ENCODE peak calls at places on chromosome 7, in eight cellular contexts. One of them, this sample, is unnamed.

GRCh38 chr7:106653488-106653887 is 7.5 kb downstream of the CCDC71L start:
- DNase-seq in GM12892: no peak
- DNase-seq in activated naive CD4-positive, alpha-beta T cell treated with anti-CD3 and anti-CD28 coated beads, Interleukin-2, amount 10 ng/mL, durations not matched to agents 7 days and 5 days: no peak
- DNase-seq in iris pigment epithelial cell: no peak
- DNase-seq in stimulated activated CD4-positive, alpha-beta T cell treated with anti-CD3 and anti-CD28 coated beads, Interleukin-2, amount 100 ng/mL, for 48 hours: no peak
- DNase-seq in WTC11: no peak
- DNase-seq in glutamatergic neuron: no peak
- DNase-seq in NCI-H2081: no peak
- DNase-seq in this sample: no peak

GRCh38 chr7:50681451-50682045 is 101.1 kb downstream of the GRB10 start:
- DNase-seq in WTC11: no peak
- DNase-seq in stimulated activated CD4-positive, alpha-beta T cell treated with anti-CD3 and anti-CD28 coated beads, Interleukin-2, amount 100 ng/mL, for 48 hours: no peak
- DNase-seq in glutamatergic neuron: no peak
- DNase-seq in activated naive CD4-positive, alpha-beta T cell treated with anti-CD3 and anti-CD28 coated beads, Interleukin-2, amount 10 ng/mL, durations not matched to agents 7 days and 5 days: no peak
- DNase-seq in GM12892: no peak
- DNase-seq in NCI-H2081: no peak
- DNase-seq in iris pigment epithelial cell: no peak
- DNase-seq in this sample: no peak

GRCh38 chr7:35647171-35647574 is 47.8 kb downstream of the HERPUD2 start:
- DNase-seq in iris pigment epithelial cell: peak; percentile 81
- DNase-seq in WTC11: no peak
- DNase-seq in NCI-H2081: no peak
- DNase-seq in activated naive CD4-positive, alpha-beta T cell treated with anti-CD3 and anti-CD28 coated beads, Interleukin-2, amount 10 ng/mL, durations not matched to agents 7 days and 5 days: no peak
- DNase-seq in glutamatergic neuron: peak; percentile 27
- DNase-seq in stimulated activated CD4-positive, alpha-beta T cell treated with anti-CD3 and anti-CD28 coated beads, Interleukin-2, amount 100 ng/mL, for 48 hours: no peak
- DNase-seq in GM12892: no peak
- DNase-seq in this sample: peak; percentile 8

GRCh38 chr7:120639884-120640283 is 218.1 kb downstream of the TSPAN12 start:
- DNase-seq in glutamatergic neuron: no peak
- DNase-seq in iris pigment epithelial cell: no peak
- DNase-seq in stimulated activated CD4-positive, alpha-beta T cell treated with anti-CD3 and anti-CD28 coated beads, Interleukin-2, amount 100 ng/mL, for 48 hours: no peak
- DNase-seq in NCI-H2081: no peak
- DNase-seq in GM12892: no peak
- DNase-seq in activated naive CD4-positive, alpha-beta T cell treated with anti-CD3 and anti-CD28 coated beads, Interleukin-2, amount 10 ng/mL, durations not matched to agents 7 days and 5 days: no peak
- DNase-seq in WTC11: no peak
- DNase-seq in this sample: no peak

GRCh38 chr7:116738378-116738777 is 66.4 kb downstream of the MET start:
- DNase-seq in activated naive CD4-positive, alpha-beta T cell treated with anti-CD3 and anti-CD28 coated beads, Interleukin-2, amount 10 ng/mL, durations not matched to agents 7 days and 5 days: no peak
- DNase-seq in GM12892: no peak
- DNase-seq in stimulated activated CD4-positive, alpha-beta T cell treated with anti-CD3 and anti-CD28 coated beads, Interleukin-2, amount 100 ng/mL, for 48 hours: no peak
- DNase-seq in WTC11: no peak
- DNase-seq in iris pigment epithelial cell: no peak
- DNase-seq in glutamatergic neuron: no peak
- DNase-seq in NCI-H2081: peak; percentile 35
- DNase-seq in this sample: no peak

GRCh38 chr7:66683770-66684123 is 55.1 kb downstream of the KCTD7 start:
- DNase-seq in stimulated activated CD4-positive, alpha-beta T cell treated with anti-CD3 and anti-CD28 coated beads, Interleukin-2, amount 100 ng/mL, for 48 hours: no peak
- DNase-seq in iris pigment epithelial cell: no peak
- DNase-seq in glutamatergic neuron: no peak
- DNase-seq in GM12892: no peak
- DNase-seq in activated naive CD4-positive, alpha-beta T cell treated with anti-CD3 and anti-CD28 coated beads, Interleukin-2, amount 10 ng/mL, durations not matched to agents 7 days and 5 days: no peak
- DNase-seq in WTC11: no peak
- DNase-seq in NCI-H2081: no peak
- DNase-seq in this sample: no peak

GRCh38 chr7:118689403-118689802 is 464.9 kb downstream of the ANKRD7 start:
- DNase-seq in WTC11: no peak
- DNase-seq in stimulated activated CD4-positive, alpha-beta T cell treated with anti-CD3 and anti-CD28 coated beads, Interleukin-2, amount 100 ng/mL, for 48 hours: no peak
- DNase-seq in iris pigment epithelial cell: no peak
- DNase-seq in glutamatergic neuron: no peak
- DNase-seq in NCI-H2081: no peak
- DNase-seq in GM12892: no peak
- DNase-seq in activated naive CD4-positive, alpha-beta T cell treated with anti-CD3 and anti-CD28 coated beads, Interleukin-2, amount 10 ng/mL, durations not matched to agents 7 days and 5 days: no peak
- DNase-seq in this sample: no peak

GRCh38 chr7:80837345-80837744 is 81.5 kb downstream of the SEMA3C start:
- DNase-seq in iris pigment epithelial cell: no peak
- DNase-seq in NCI-H2081: no peak
- DNase-seq in stimulated activated CD4-positive, alpha-beta T cell treated with anti-CD3 and anti-CD28 coated beads, Interleukin-2, amount 100 ng/mL, for 48 hours: no peak
- DNase-seq in activated naive CD4-positive, alpha-beta T cell treated with anti-CD3 and anti-CD28 coated beads, Interleukin-2, amount 10 ng/mL, durations not matched to agents 7 days and 5 days: no peak
- DNase-seq in GM12892: no peak
- DNase-seq in glutamatergic neuron: no peak
- DNase-seq in WTC11: no peak
- DNase-seq in this sample: no peak

GRCh38 chr7:147509859-147510542 is 1080.6 kb upstream of the C7orf33 start:
- DNase-seq in NCI-H2081: no peak
- DNase-seq in iris pigment epithelial cell: peak; percentile 12
- DNase-seq in glutamatergic neuron: no peak
- DNase-seq in WTC11: no peak
- DNase-seq in stimulated activated CD4-positive, alpha-beta T cell treated with anti-CD3 and anti-CD28 coated beads, Interleukin-2, amount 100 ng/mL, for 48 hours: no peak
- DNase-seq in GM12892: no peak
- DNase-seq in activated naive CD4-positive, alpha-beta T cell treated with anti-CD3 and anti-CD28 coated beads, Interleukin-2, amount 10 ng/mL, durations not matched to agents 7 days and 5 days: no peak
- DNase-seq in this sample: no peak

GRCh38 chr7:135189961-135190360 is 19.5 kb upstream of the CYREN start:
- DNase-seq in activated naive CD4-positive, alpha-beta T cell treated with anti-CD3 and anti-CD28 coated beads, Interleukin-2, amount 10 ng/mL, durations not matched to agents 7 days and 5 days: peak; percentile 10
- DNase-seq in WTC11: no peak
- DNase-seq in NCI-H2081: no peak
- DNase-seq in iris pigment epithelial cell: peak; percentile 63
- DNase-seq in glutamatergic neuron: no peak
- DNase-seq in stimulated activated CD4-positive, alpha-beta T cell treated with anti-CD3 and anti-CD28 coated beads, Interleukin-2, amount 100 ng/mL, for 48 hours: no peak
- DNase-seq in GM12892: no peak
- DNase-seq in this sample: no peak

GRCh38 chr7:4739528-4739992 is 35.9 kb upstream of the AP5Z1 start:
- DNase-seq in NCI-H2081: peak; percentile 52
- DNase-seq in glutamatergic neuron: no peak
- DNase-seq in activated naive CD4-positive, alpha-beta T cell treated with anti-CD3 and anti-CD28 coated beads, Interleukin-2, amount 10 ng/mL, durations not matched to agents 7 days and 5 days: peak; percentile 49
- DNase-seq in iris pigment epithelial cell: peak; percentile 74
- DNase-seq in GM12892: no peak
- DNase-seq in stimulated activated CD4-positive, alpha-beta T cell treated with anti-CD3 and anti-CD28 coated beads, Interleukin-2, amount 100 ng/mL, for 48 hours: no peak
- DNase-seq in WTC11: no peak
- DNase-seq in this sample: no peak

GRCh38 chr7:4733936-4734528 is 41.4 kb upstream of the AP5Z1 start:
- DNase-seq in glutamatergic neuron: no peak
- DNase-seq in GM12892: no peak
- DNase-seq in activated naive CD4-positive, alpha-beta T cell treated with anti-CD3 and anti-CD28 coated beads, Interleukin-2, amount 10 ng/mL, durations not matched to agents 7 days and 5 days: peak; percentile 60
- DNase-seq in NCI-H2081: no peak
- DNase-seq in iris pigment epithelial cell: no peak
- DNase-seq in WTC11: no peak
- DNase-seq in stimulated activated CD4-positive, alpha-beta T cell treated with anti-CD3 and anti-CD28 coated beads, Interleukin-2, amount 100 ng/mL, for 48 hours: no peak
- DNase-seq in this sample: no peak

GRCh38 chr7:94514140-94514889 is 4.7 kb downstream of the CASD1 start:
- DNase-seq in GM12892: no peak
- DNase-seq in NCI-H2081: peak; percentile 24
- DNase-seq in stimulated activated CD4-positive, alpha-beta T cell treated with anti-CD3 and anti-CD28 coated beads, Interleukin-2, amount 100 ng/mL, for 48 hours: no peak
- DNase-seq in activated naive CD4-positive, alpha-beta T cell treated with anti-CD3 and anti-CD28 coated beads, Interleukin-2, amount 10 ng/mL, durations not matched to agents 7 days and 5 days: no peak
- DNase-seq in glutamatergic neuron: no peak
- DNase-seq in iris pigment epithelial cell: no peak
- DNase-seq in WTC11: no peak
- DNase-seq in this sample: no peak

GRCh38 chr7:137626469-137627067 is 220.2 kb downstream of the DGKI start:
- DNase-seq in WTC11: peak; percentile 75
- DNase-seq in GM12892: peak; percentile 23
- DNase-seq in stimulated activated CD4-positive, alpha-beta T cell treated with anti-CD3 and anti-CD28 coated beads, Interleukin-2, amount 100 ng/mL, for 48 hours: peak; percentile 25
- DNase-seq in activated naive CD4-positive, alpha-beta T cell treated with anti-CD3 and anti-CD28 coated beads, Interleukin-2, amount 10 ng/mL, durations not matched to agents 7 days and 5 days: peak; percentile 61
- DNase-seq in NCI-H2081: peak; percentile 39
- DNase-seq in iris pigment epithelial cell: peak; percentile 51
- DNase-seq in glutamatergic neuron: peak; percentile 76
- DNase-seq in this sample: peak; percentile 5

GRCh38 chr7:12403287-12404181 is at the start of gene VWDE:
- DNase-seq in activated naive CD4-positive, alpha-beta T cell treated with anti-CD3 and anti-CD28 coated beads, Interleukin-2, amount 10 ng/mL, durations not matched to agents 7 days and 5 days: peak; percentile 74
- DNase-seq in stimulated activated CD4-positive, alpha-beta T cell treated with anti-CD3 and anti-CD28 coated beads, Interleukin-2, amount 100 ng/mL, for 48 hours: peak; percentile 37
- DNase-seq in glutamatergic neuron: peak; percentile 67
- DNase-seq in GM12892: peak; percentile 23
- DNase-seq in WTC11: peak; percentile 79
- DNase-seq in NCI-H2081: peak; percentile 96
- DNase-seq in iris pigment epithelial cell: peak; percentile 36
- DNase-seq in this sample: peak; percentile 45

GRCh38 chr7:1403844-1404404 is 55.3 kb downstream of the MICALL2 start:
- DNase-seq in NCI-H2081: peak; percentile 71
- DNase-seq in WTC11: peak; percentile 38
- DNase-seq in iris pigment epithelial cell: peak; percentile 81
- DNase-seq in stimulated activated CD4-positive, alpha-beta T cell treated with anti-CD3 and anti-CD28 coated beads, Interleukin-2, amount 100 ng/mL, for 48 hours: no peak
- DNase-seq in glutamatergic neuron: peak; percentile 62
- DNase-seq in activated naive CD4-positive, alpha-beta T cell treated with anti-CD3 and anti-CD28 coated beads, Interleukin-2, amount 10 ng/mL, durations not matched to agents 7 days and 5 days: no peak
- DNase-seq in GM12892: no peak
- DNase-seq in this sample: peak; percentile 29

GRCh38 chr7:63900394-63901203 is 98.0 kb upstream of the ZNF722 start:
- DNase-seq in iris pigment epithelial cell: peak; percentile 3
- DNase-seq in GM12892: no peak
- DNase-seq in activated naive CD4-positive, alpha-beta T cell treated with anti-CD3 and anti-CD28 coated beads, Interleukin-2, amount 10 ng/mL, durations not matched to agents 7 days and 5 days: peak; percentile 94
- DNase-seq in WTC11: no peak
- DNase-seq in glutamatergic neuron: no peak
- DNase-seq in stimulated activated CD4-positive, alpha-beta T cell treated with anti-CD3 and anti-CD28 coated beads, Interleukin-2, amount 100 ng/mL, for 48 hours: peak; percentile 80
- DNase-seq in NCI-H2081: peak; percentile 23
- DNase-seq in this sample: peak; percentile 17

GRCh38 chr7:110839866-110840265 is 251.1 kb upstream of the LRRN3 start:
- DNase-seq in stimulated activated CD4-positive, alpha-beta T cell treated with anti-CD3 and anti-CD28 coated beads, Interleukin-2, amount 100 ng/mL, for 48 hours: no peak
- DNase-seq in WTC11: no peak
- DNase-seq in activated naive CD4-positive, alpha-beta T cell treated with anti-CD3 and anti-CD28 coated beads, Interleukin-2, amount 10 ng/mL, durations not matched to agents 7 days and 5 days: no peak
- DNase-seq in glutamatergic neuron: no peak
- DNase-seq in NCI-H2081: peak; percentile 82
- DNase-seq in iris pigment epithelial cell: peak; percentile 29
- DNase-seq in GM12892: no peak
- DNase-seq in this sample: peak; percentile 88

GRCh38 chr7:137120690-137121089 is 222.8 kb downstream of the PTN start:
- DNase-seq in NCI-H2081: no peak
- DNase-seq in stimulated activated CD4-positive, alpha-beta T cell treated with anti-CD3 and anti-CD28 coated beads, Interleukin-2, amount 100 ng/mL, for 48 hours: no peak
- DNase-seq in GM12892: no peak
- DNase-seq in WTC11: no peak
- DNase-seq in glutamatergic neuron: no peak
- DNase-seq in activated naive CD4-positive, alpha-beta T cell treated with anti-CD3 and anti-CD28 coated beads, Interleukin-2, amount 10 ng/mL, durations not matched to agents 7 days and 5 days: no peak
- DNase-seq in iris pigment epithelial cell: no peak
- DNase-seq in this sample: no peak

GRCh38 chr7:83640240-83640639 is 8.7 kb downstream of the SEMA3E start:
- DNase-seq in NCI-H2081: no peak
- DNase-seq in WTC11: no peak
- DNase-seq in GM12892: no peak
- DNase-seq in stimulated activated CD4-positive, alpha-beta T cell treated with anti-CD3 and anti-CD28 coated beads, Interleukin-2, amount 100 ng/mL, for 48 hours: no peak
- DNase-seq in glutamatergic neuron: no peak
- DNase-seq in activated naive CD4-positive, alpha-beta T cell treated with anti-CD3 and anti-CD28 coated beads, Interleukin-2, amount 10 ng/mL, durations not matched to agents 7 days and 5 days: no peak
- DNase-seq in iris pigment epithelial cell: no peak
- DNase-seq in this sample: no peak

GRCh38 chr7:2572101-2572842 is 13.5 kb downstream of the IQCE start:
- DNase-seq in iris pigment epithelial cell: peak; percentile 69
- DNase-seq in glutamatergic neuron: no peak
- DNase-seq in activated naive CD4-positive, alpha-beta T cell treated with anti-CD3 and anti-CD28 coated beads, Interleukin-2, amount 10 ng/mL, durations not matched to agents 7 days and 5 days: no peak
- DNase-seq in NCI-H2081: no peak
- DNase-seq in GM12892: no peak
- DNase-seq in stimulated activated CD4-positive, alpha-beta T cell treated with anti-CD3 and anti-CD28 coated beads, Interleukin-2, amount 100 ng/mL, for 48 hours: no peak
- DNase-seq in WTC11: no peak
- DNase-seq in this sample: no peak

GRCh38 chr7:5526190-5527037 is 102.8 kb upstream of the TNRC18 start:
- DNase-seq in WTC11: peak; percentile 37
- DNase-seq in activated naive CD4-positive, alpha-beta T cell treated with anti-CD3 and anti-CD28 coated beads, Interleukin-2, amount 10 ng/mL, durations not matched to agents 7 days and 5 days: peak; percentile 37
- DNase-seq in glutamatergic neuron: no peak
- DNase-seq in GM12892: no peak
- DNase-seq in stimulated activated CD4-positive, alpha-beta T cell treated with anti-CD3 and anti-CD28 coated beads, Interleukin-2, amount 100 ng/mL, for 48 hours: peak; percentile 43
- DNase-seq in NCI-H2081: no peak
- DNase-seq in iris pigment epithelial cell: peak; percentile 22
- DNase-seq in this sample: no peak

GRCh38 chr7:94182066-94182465 is 177.9 kb upstream of the BET1 start:
- DNase-seq in iris pigment epithelial cell: peak; percentile 96
- DNase-seq in NCI-H2081: no peak
- DNase-seq in GM12892: no peak
- DNase-seq in stimulated activated CD4-positive, alpha-beta T cell treated with anti-CD3 and anti-CD28 coated beads, Interleukin-2, amount 100 ng/mL, for 48 hours: no peak
- DNase-seq in glutamatergic neuron: no peak
- DNase-seq in WTC11: no peak
- DNase-seq in activated naive CD4-positive, alpha-beta T cell treated with anti-CD3 and anti-CD28 coated beads, Interleukin-2, amount 10 ng/mL, durations not matched to agents 7 days and 5 days: no peak
- DNase-seq in this sample: no peak

GRCh38 chr7:34916267-34916666 is 121.0 kb downstream of the DPY19L1 start:
- DNase-seq in WTC11: no peak
- DNase-seq in iris pigment epithelial cell: no peak
- DNase-seq in activated naive CD4-positive, alpha-beta T cell treated with anti-CD3 and anti-CD28 coated beads, Interleukin-2, amount 10 ng/mL, durations not matched to agents 7 days and 5 days: no peak
- DNase-seq in GM12892: no peak
- DNase-seq in glutamatergic neuron: no peak
- DNase-seq in stimulated activated CD4-positive, alpha-beta T cell treated with anti-CD3 and anti-CD28 coated beads, Interleukin-2, amount 100 ng/mL, for 48 hours: no peak
- DNase-seq in NCI-H2081: no peak
- DNase-seq in this sample: no peak

GRCh38 chr7:152341039-152341913 is 94.5 kb downstream of the KMT2C start:
- DNase-seq in NCI-H2081: peak; percentile 59
- DNase-seq in stimulated activated CD4-positive, alpha-beta T cell treated with anti-CD3 and anti-CD28 coated beads, Interleukin-2, amount 100 ng/mL, for 48 hours: no peak
- DNase-seq in activated naive CD4-positive, alpha-beta T cell treated with anti-CD3 and anti-CD28 coated beads, Interleukin-2, amount 10 ng/mL, durations not matched to agents 7 days and 5 days: no peak
- DNase-seq in iris pigment epithelial cell: peak; percentile 77
- DNase-seq in glutamatergic neuron: peak; percentile 28
- DNase-seq in GM12892: no peak
- DNase-seq in WTC11: no peak
- DNase-seq in this sample: peak; percentile 49

GRCh38 chr7:22549051-22549450 is 49.1 kb upstream of the STEAP1B start:
- DNase-seq in stimulated activated CD4-positive, alpha-beta T cell treated with anti-CD3 and anti-CD28 coated beads, Interleukin-2, amount 100 ng/mL, for 48 hours: no peak
- DNase-seq in NCI-H2081: no peak
- DNase-seq in iris pigment epithelial cell: no peak
- DNase-seq in glutamatergic neuron: no peak
- DNase-seq in activated naive CD4-positive, alpha-beta T cell treated with anti-CD3 and anti-CD28 coated beads, Interleukin-2, amount 10 ng/mL, durations not matched to agents 7 days and 5 days: no peak
- DNase-seq in GM12892: no peak
- DNase-seq in WTC11: peak; percentile 41
- DNase-seq in this sample: no peak

GRCh38 chr7:18889436-18889835 is 228.0 kb downstream of the TWIST1 start:
- DNase-seq in WTC11: no peak
- DNase-seq in activated naive CD4-positive, alpha-beta T cell treated with anti-CD3 and anti-CD28 coated beads, Interleukin-2, amount 10 ng/mL, durations not matched to agents 7 days and 5 days: no peak
- DNase-seq in glutamatergic neuron: no peak
- DNase-seq in stimulated activated CD4-positive, alpha-beta T cell treated with anti-CD3 and anti-CD28 coated beads, Interleukin-2, amount 100 ng/mL, for 48 hours: no peak
- DNase-seq in NCI-H2081: peak; percentile 67
- DNase-seq in iris pigment epithelial cell: no peak
- DNase-seq in GM12892: no peak
- DNase-seq in this sample: no peak

GRCh38 chr7:150938566-150938965 is 39.6 kb downstream of the KCNH2 start:
- DNase-seq in iris pigment epithelial cell: no peak
- DNase-seq in activated naive CD4-positive, alpha-beta T cell treated with anti-CD3 and anti-CD28 coated beads, Interleukin-2, amount 10 ng/mL, durations not matched to agents 7 days and 5 days: no peak
- DNase-seq in NCI-H2081: no peak
- DNase-seq in GM12892: no peak
- DNase-seq in WTC11: no peak
- DNase-seq in stimulated activated CD4-positive, alpha-beta T cell treated with anti-CD3 and anti-CD28 coated beads, Interleukin-2, amount 100 ng/mL, for 48 hours: no peak
- DNase-seq in glutamatergic neuron: no peak
- DNase-seq in this sample: no peak

GRCh38 chr7:102253076-102253972 is 33.3 kb upstream of the SH2B2 start:
- DNase-seq in glutamatergic neuron: no peak
- DNase-seq in stimulated activated CD4-positive, alpha-beta T cell treated with anti-CD3 and anti-CD28 coated beads, Interleukin-2, amount 100 ng/mL, for 48 hours: no peak
- DNase-seq in activated naive CD4-positive, alpha-beta T cell treated with anti-CD3 and anti-CD28 coated beads, Interleukin-2, amount 10 ng/mL, durations not matched to agents 7 days and 5 days: no peak
- DNase-seq in WTC11: no peak
- DNase-seq in NCI-H2081: no peak
- DNase-seq in GM12892: no peak
- DNase-seq in iris pigment epithelial cell: no peak
- DNase-seq in this sample: no peak

GRCh38 chr7:43460733-43461348 is 122.1 kb upstream of the STK17A start:
- DNase-seq in NCI-H2081: no peak
- DNase-seq in GM12892: no peak
- DNase-seq in iris pigment epithelial cell: no peak
- DNase-seq in stimulated activated CD4-positive, alpha-beta T cell treated with anti-CD3 and anti-CD28 coated beads, Interleukin-2, amount 100 ng/mL, for 48 hours: no peak
- DNase-seq in WTC11: no peak
- DNase-seq in glutamatergic neuron: no peak
- DNase-seq in activated naive CD4-positive, alpha-beta T cell treated with anti-CD3 and anti-CD28 coated beads, Interleukin-2, amount 10 ng/mL, durations not matched to agents 7 days and 5 days: no peak
- DNase-seq in this sample: no peak

GRCh38 chr7:5636446-5636835 is 145.0 kb downstream of the RNF216 start:
- DNase-seq in activated naive CD4-positive, alpha-beta T cell treated with anti-CD3 and anti-CD28 coated beads, Interleukin-2, amount 10 ng/mL, durations not matched to agents 7 days and 5 days: no peak
- DNase-seq in stimulated activated CD4-positive, alpha-beta T cell treated with anti-CD3 and anti-CD28 coated beads, Interleukin-2, amount 100 ng/mL, for 48 hours: no peak
- DNase-seq in iris pigment epithelial cell: no peak
- DNase-seq in glutamatergic neuron: no peak
- DNase-seq in WTC11: no peak
- DNase-seq in NCI-H2081: peak; percentile 41
- DNase-seq in GM12892: no peak
- DNase-seq in this sample: no peak

GRCh38 chr7:17298840-17299476 is 506 bp downstream of the AHR start:
- DNase-seq in activated naive CD4-positive, alpha-beta T cell treated with anti-CD3 and anti-CD28 coated beads, Interleukin-2, amount 10 ng/mL, durations not matched to agents 7 days and 5 days: peak; percentile 72
- DNase-seq in GM12892: peak; percentile 9
- DNase-seq in stimulated activated CD4-positive, alpha-beta T cell treated with anti-CD3 and anti-CD28 coated beads, Interleukin-2, amount 100 ng/mL, for 48 hours: peak; percentile 38
- DNase-seq in glutamatergic neuron: peak; percentile 30
- DNase-seq in WTC11: peak; percentile 66
- DNase-seq in NCI-H2081: peak; percentile 73
- DNase-seq in iris pigment epithelial cell: no peak
- DNase-seq in this sample: no peak

This sample was measured in NCI-H1694 treated with DMSO at 0.1 percent for 48 hours.